ENCODE peak calls at places on chromosomes 16 and 17, in nine cellular contexts. Y is fibroblast of lung, Q is neural progenitor cell, N is DND-41, O is neuronal stem cell, X is PC-9, S is Karpas-422, K is A549, Z is IMR-90. F is an unnamed sample.

GRCh38 chr16:12455287-12455798 is 348.3 kb downstream of the CPPED1 start:
- DNase-seq in K (peak; percentile 62), O (peak; percentile 51), N (peak; percentile 38), Q (peak; percentile 85), Y (peak; percentile 50), X (peak; percentile 80), Z (peak; percentile 55), S (peak; percentile 52), F (no peak)

GRCh38 chr16:3945751-3946603 is 65.5 kb upstream of the CREBBP start:
- DNase-seq in O (no peak), N (no peak), K (peak; percentile 71), X (peak; percentile 86), Y (peak; percentile 98), Q (no peak), S (no peak), Z (peak; percentile 99), F (no peak)

GRCh38 chr16:86211265-86211664 is 299.1 kb upstream of the FOXF1 start:
- DNase-seq in N (no peak), Z (no peak), K (no peak), S (no peak), O (no peak), Q (no peak), Y (no peak), X (no peak), F (no peak)

GRCh38 chr16:48117217-48118105 is 38.3 kb downstream of the ABCC12 start:
- DNase-seq in Z (no peak), S (peak; percentile 94), Q (peak; percentile 89), O (peak; percentile 84), K (peak; percentile 81), N (peak; percentile 69), X (peak; percentile 46), Y (no peak), F (no peak)

GRCh38 chr16:87593710-87594258 is 8.5 kb upstream of the JPH3 start:
- DNase-seq in O (no peak), X (no peak), Z (no peak), S (no peak), N (no peak), Q (no peak), Y (no peak), K (no peak), F (no peak)

GRCh38 chr16:9126609-9127008 is 35.2 kb downstream of the HAPSTR1 start:
- DNase-seq in N (no peak), O (no peak), K (no peak), X (no peak), Y (no peak), Q (no peak), Z (no peak), S (no peak), F (no peak)

GRCh38 chr17:73749337-73749807 is 105.1 kb upstream of the SDK2 start:
- DNase-seq in Z (no peak), N (no peak), Q (no peak), Y (no peak), S (no peak), K (no peak), X (no peak), O (no peak), F (peak; percentile 32)

GRCh38 chr16:57009641-57010170 is 20.3 kb downstream of the NLRC5 start:
- DNase-seq in X (no peak), Z (no peak), O (no peak), N (no peak), Y (no peak), K (no peak), S (no peak), Q (no peak), F (no peak)

GRCh38 chr16:31251435-31251834 is 8.3 kb upstream of the ITGAM start:
- DNase-seq in Z (no peak), K (no peak), N (no peak), Y (no peak), Q (no peak), X (no peak), S (no peak), O (no peak), F (no peak)

GRCh38 chr17:10879110-10879509 is 41.2 kb upstream of the PIRT start:
- DNase-seq in Q (peak; percentile 73), K (peak; percentile 30), N (no peak), Y (no peak), Z (no peak), O (peak; percentile 18), S (peak; percentile 74), X (no peak), F (no peak)

GRCh38 chr16:30446203-30446595 is 525 bp upstream of the SEPHS2 start:
- DNase-seq in N (no peak), O (no peak), K (no peak), X (no peak), Q (no peak), S (no peak), Y (no peak), Z (no peak), F (no peak)

DNA sequence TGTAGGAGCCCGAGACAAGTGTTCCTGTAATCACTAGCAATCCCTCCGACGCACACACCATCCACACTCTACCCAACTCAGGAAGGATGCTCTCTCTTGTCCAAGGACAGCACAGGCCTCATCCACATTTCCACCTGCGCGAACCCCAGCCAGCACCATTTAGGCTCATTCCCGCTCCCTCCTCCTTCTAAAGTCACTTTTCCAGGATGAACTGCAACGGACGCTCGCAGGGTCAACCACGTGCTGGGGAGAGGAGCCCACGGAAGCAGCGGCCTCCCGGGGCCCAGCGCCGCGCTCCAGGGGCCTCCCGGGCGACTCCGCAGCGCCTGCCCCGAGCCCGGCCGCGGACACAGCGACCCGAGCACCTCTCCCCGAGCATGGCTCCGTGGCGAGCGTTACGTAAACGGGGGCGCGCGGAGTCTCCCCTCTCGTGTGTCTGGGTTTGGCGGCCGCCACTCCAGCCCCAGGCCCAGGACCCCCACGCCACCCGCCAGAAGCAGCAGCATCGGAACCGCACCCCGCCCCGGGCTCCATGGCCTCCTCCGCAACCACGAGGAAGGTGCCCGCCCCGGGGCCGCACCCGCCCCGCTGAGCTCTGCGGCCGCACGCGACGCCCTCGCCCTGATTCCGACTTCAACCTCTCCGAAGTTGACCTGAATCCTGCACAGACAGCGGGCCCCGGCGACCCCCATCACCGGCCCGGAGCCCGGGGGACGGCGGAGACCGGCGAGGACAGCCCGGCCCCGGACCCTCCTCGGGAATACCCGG is 668 bp downstream of the USP36 start:
- DNase-seq in X (peak; percentile 15), N (peak; percentile 37), S (peak; percentile 68), K (peak; percentile 58), Y (peak; percentile 53), Q (peak; percentile 52), Z (peak; percentile 76), O (peak; percentile 29), F (no peak)
- H3K4me2 ChIP-seq in X (peak overlapping the region; percentile 98), N (peak overlapping the region; percentile 76), S (peak overlapping the region; percentile 88), K (peak overlapping the region; percentile 96), Y (peak overlapping the region; percentile 95), Q (peak overlapping the region; percentile 93), Z (peak overlapping the region; percentile 88), O (peak overlapping the region; percentile 98), F (peak overlapping the region; percentile 67)

GRCh38 chr17:36922175-36922574 is 15.1 kb upstream of the LHX1 start:
- DNase-seq in X (no peak), K (no peak), S (no peak), Y (no peak), O (no peak), Q (no peak), N (no peak), Z (no peak), F (no peak)

GRCh38 chr17:36918260-36918691 is 19.0 kb upstream of the LHX1 start:
- DNase-seq in Q (peak; percentile 57), Z (peak; percentile 53), S (no peak), X (peak; percentile 48), O (no peak), N (no peak), Y (peak; percentile 79), K (peak; percentile 70), F (no peak)

GRCh38 chr17:36919407-36919968 is 17.8 kb upstream of the LHX1 start:
- DNase-seq in Q (peak; percentile 45), Z (no peak), S (no peak), O (no peak), K (no peak), N (no peak), X (no peak), Y (no peak), F (no peak)

GRCh38 chr17:36921131-36921851 is 16.0 kb upstream of the LHX1 start:
- DNase-seq in Y (peak; percentile 82), O (no peak), S (no peak), Q (peak; percentile 92), Z (peak; percentile 61), N (no peak), X (peak; percentile 85), K (peak; percentile 89), F (peak; percentile 92)

DNA sequence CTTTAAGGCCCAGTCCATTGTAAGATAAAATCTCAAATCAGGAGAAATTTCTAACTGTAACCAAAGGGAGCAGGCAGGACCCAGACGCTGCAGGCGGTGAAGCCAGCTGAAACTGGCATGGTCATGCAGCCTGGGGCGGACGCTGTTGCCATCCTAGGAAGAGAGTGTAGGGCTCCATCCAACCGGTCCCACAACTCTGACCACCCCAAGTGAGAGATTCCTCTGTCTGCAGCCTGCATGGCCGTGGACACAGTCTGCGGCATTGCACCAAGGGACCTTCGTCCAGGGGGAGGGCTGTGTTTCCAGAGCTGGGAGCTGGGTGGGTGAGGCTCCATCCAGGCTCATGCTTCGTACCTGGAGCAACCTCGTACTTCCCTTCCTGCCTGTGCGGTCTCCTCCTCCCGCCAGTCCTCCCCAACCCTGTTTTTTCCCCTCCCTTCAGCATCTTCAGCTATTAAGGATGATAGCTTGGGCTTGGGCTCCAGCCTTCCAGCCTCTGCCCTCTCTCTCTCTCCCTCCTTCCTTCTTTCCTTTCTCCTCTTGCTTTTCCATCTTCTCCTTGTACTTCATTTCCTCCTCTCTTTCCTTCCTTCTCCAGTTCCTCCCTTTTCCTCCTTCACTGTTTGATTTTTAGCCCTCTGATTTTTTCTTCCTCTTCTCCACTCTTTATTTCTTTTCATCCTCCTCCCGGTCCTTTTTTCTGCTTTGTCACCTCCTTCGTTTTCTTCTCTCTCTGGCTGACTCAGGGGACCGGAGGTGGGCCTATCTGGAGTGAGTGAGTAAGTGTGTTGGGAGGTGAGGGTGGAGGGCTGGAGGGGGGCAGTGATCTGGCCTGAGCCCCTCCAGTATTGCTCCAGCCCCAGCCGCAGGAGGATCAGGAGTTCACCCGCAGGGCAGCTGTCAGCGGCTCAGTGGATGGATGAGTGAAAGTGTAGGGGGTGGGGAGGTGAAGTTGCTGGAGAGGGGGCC is 17.0 kb upstream of the LHX1 start:
- DNase-seq in Z (peak; percentile 46), N (no peak), Y (peak; percentile 83), X (peak; percentile 84), K (peak; percentile 84), O (no peak), Q (peak; percentile 67), S (no peak), F (no peak)
- H3K4me2 ChIP-seq in Z (no peak overlapping the region), N (no peak overlapping the region), Y (no peak overlapping the region), X (peak overlapping the region; percentile 86), K (peak overlapping the region; percentile 70), O (peak overlapping the region; percentile 43), Q (peak overlapping the region; percentile 66), S (no peak overlapping the region), F (peak overlapping the region; percentile 69)

DNA sequence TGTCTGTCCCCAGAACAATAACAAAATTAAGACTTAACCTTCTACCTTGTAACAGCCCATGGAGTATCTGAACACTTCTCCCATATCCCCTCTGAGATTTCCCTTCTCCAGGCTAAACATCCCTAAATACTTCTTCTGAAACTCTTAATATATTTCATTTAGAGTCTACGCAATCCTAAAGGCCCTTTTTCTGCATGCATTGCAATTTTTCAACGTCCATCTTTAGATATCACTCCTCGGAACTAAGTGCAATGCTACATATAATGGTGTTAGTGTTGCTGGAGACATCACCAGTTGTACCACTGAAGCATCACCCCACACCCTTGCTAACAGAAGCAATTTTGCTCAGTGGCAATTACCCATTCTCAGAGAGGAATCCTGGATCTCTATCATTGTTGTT is 13.2 kb downstream of the GRIN2A start:
- DNase-seq in Q (no peak), N (no peak), S (no peak), Y (no peak), K (no peak), O (no peak), X (no peak), Z (no peak), F (no peak)
- H3K4me2 ChIP-seq in Q (no peak overlapping the region), N (no peak overlapping the region), S (no peak overlapping the region), Y (no peak overlapping the region), K (no peak overlapping the region), O (no peak overlapping the region), X (no peak overlapping the region), Z (no peak overlapping the region), F (no peak overlapping the region)

GRCh38 chr17:1197781-1198490 is 18.2 kb upstream of the ABR start:
- DNase-seq in Y (peak; percentile 21), K (no peak), N (peak; percentile 85), Z (no peak), X (no peak), Q (no peak), O (no peak), S (peak; percentile 88), F (no peak)
- H3K4me2 ChIP-seq in Y (no peak overlapping the region), K (no peak overlapping the region), N (peak overlapping the region; percentile 57), Z (no peak overlapping the region), X (no peak overlapping the region), Q (no peak overlapping the region), O (no peak overlapping the region), S (peak overlapping the region; percentile 61), F (no peak overlapping the region)

F was measured in keratinocyte.